ENCODE peak calls at places on chromosomes 3 and 15, in four cellular contexts. L is GM12878, T is heart left ventricle, O is body of pancreas. W is an unnamed sample.

GRCh38 chr15:94287794-94288246 is 56.5 kb downstream of the MCTP2 start:
- DNase-seq in L (peak), T (no peak), O (no peak), W (no peak)

GRCh38 chr15:67021455-67021854 is 43.9 kb upstream of the SMAD3 start:
- DNase-seq in L (no peak), T (no peak), O (no peak), W (no peak)

GRCh38 chr3:180017846-180018245 is 18.9 kb downstream of the PEX5L start:
- DNase-seq in O (no peak), L (no peak), T (no peak), W (no peak)

GRCh38 chr3:66379565-66379964 is 121.3 kb downstream of the LRIG1 start:
- DNase-seq in T (no peak), L (no peak), O (no peak), W (no peak)

GRCh38 chr3:153599685-153600084 is 437.7 kb downstream of the RAP2B start:
- DNase-seq in L (no peak), O (no peak), T (no peak), W (no peak)

GRCh38 chr3:71688121-71688520 is 37.1 kb downstream of the EIF4E3 start:
- DNase-seq in O (no peak), T (no peak), L (no peak), W (no peak)

GRCh38 chr15:32855942-32856341 is 138.1 kb downstream of the GREM1 start:
- DNase-seq in T (no peak), L (no peak), O (no peak), W (no peak)

GRCh38 chr15:82648257-82649103 is 1.3 kb upstream of the CPEB1 start:
- DNase-seq in T (no peak), O (no peak), L (no peak), W (no peak)

GRCh38 chr3:165624761-165625160 is 212.5 kb downstream of the BCHE start:
- DNase-seq in L (no peak), T (no peak), O (no peak), W (no peak)

GRCh38 chr3:172046268-172046915 is 7.0 kb downstream of the FNDC3B start:
- DNase-seq in L (no peak), T (no peak), O (no peak), W (no peak)

GRCh38 chr3:10173926-10174435 is 9.3 kb downstream of the IRAK2 start:
- DNase-seq in L (no peak), T (no peak), O (peak), W (no peak)

GRCh38 chr15:89669309-89669865 is 9.8 kb downstream of the PLIN1 start:
- DNase-seq in T (no peak), O (no peak), L (no peak), W (no peak)

GRCh38 chr15:61038910-61039309 is 190.2 kb downstream of the RORA start:
- DNase-seq in O (no peak), T (no peak), L (no peak), W (no peak)

GRCh38 chr15:63968700-63969099 is 77.6 kb downstream of the DAPK2 start:
- DNase-seq in O (no peak), T (no peak), L (no peak), W (no peak)

GRCh38 chr3:39288300-39288808 is 8.5 kb upstream of the CX3CR1 start:
- DNase-seq in L (peak), O (peak), T (peak), W (peak)

GRCh38 chr3:36969540-36970432 is 23.1 kb downstream of the EPM2AIP1 start:
- DNase-seq in O (no peak), T (no peak), L (peak), W (no peak)

GRCh38 chr15:100601158-100601557 is 826 bp downstream of the LINS1 start:
- DNase-seq in L (no peak), O (no peak), T (no peak), W (no peak)

GRCh38 chr15:72334842-72335241 is 14.9 kb upstream of the CELF6 start:
- DNase-seq in T (no peak), O (no peak), L (no peak), W (no peak)

GRCh38 chr15:40463279-40463678 is 7.5 kb upstream of the CHST14 start:
- DNase-seq in L (no peak), O (no peak), T (no peak), W (no peak)
- TF ChIP-seq CTCF in L (no peak), O (no peak), T (no peak), W (no peak)

GRCh38 chr15:62706361-62706760 is 336.2 kb upstream of the TPM1 start:
- DNase-seq in O (no peak), T (no peak), L (no peak), W (no peak)
- TF ChIP-seq CTCF in O (no peak), T (no peak), L (no peak), W (no peak)

GRCh38 chr3:126657901-126658300 is 3.0 kb upstream of the TXNRD3 start:
- DNase-seq in T (no peak), O (no peak), L (no peak), W (no peak)

GRCh38 chr3:126661532-126661931 is 6.6 kb upstream of the TXNRD3 start:
- DNase-seq in O (no peak), T (no peak), L (no peak), W (no peak)

GRCh38 chr3:126661965-126662364 is 7.0 kb upstream of the TXNRD3 start:
- DNase-seq in T (no peak), O (no peak), L (no peak), W (no peak)

GRCh38 chr3:126658584-126658983 is 3.7 kb upstream of the TXNRD3 start:
- DNase-seq in L (no peak), T (no peak), O (no peak), W (no peak)

GRCh38 chr3:126659915-126660886 is 5.3 kb upstream of the TXNRD3 start:
- DNase-seq in O (no peak), T (no peak), L (no peak), W (no peak)
- TF ChIP-seq CTCF in O (no peak), T (peak), L (no peak), W (peak)

GRCh38 chr15:78065973-78066946 is 11.3 kb downstream of the TBC1D2B start:
- DNase-seq in T (no peak), O (no peak), L (peak), W (no peak)
- TF ChIP-seq CTCF in T (no peak), O (no peak), L (no peak), W (no peak)

DNA sequence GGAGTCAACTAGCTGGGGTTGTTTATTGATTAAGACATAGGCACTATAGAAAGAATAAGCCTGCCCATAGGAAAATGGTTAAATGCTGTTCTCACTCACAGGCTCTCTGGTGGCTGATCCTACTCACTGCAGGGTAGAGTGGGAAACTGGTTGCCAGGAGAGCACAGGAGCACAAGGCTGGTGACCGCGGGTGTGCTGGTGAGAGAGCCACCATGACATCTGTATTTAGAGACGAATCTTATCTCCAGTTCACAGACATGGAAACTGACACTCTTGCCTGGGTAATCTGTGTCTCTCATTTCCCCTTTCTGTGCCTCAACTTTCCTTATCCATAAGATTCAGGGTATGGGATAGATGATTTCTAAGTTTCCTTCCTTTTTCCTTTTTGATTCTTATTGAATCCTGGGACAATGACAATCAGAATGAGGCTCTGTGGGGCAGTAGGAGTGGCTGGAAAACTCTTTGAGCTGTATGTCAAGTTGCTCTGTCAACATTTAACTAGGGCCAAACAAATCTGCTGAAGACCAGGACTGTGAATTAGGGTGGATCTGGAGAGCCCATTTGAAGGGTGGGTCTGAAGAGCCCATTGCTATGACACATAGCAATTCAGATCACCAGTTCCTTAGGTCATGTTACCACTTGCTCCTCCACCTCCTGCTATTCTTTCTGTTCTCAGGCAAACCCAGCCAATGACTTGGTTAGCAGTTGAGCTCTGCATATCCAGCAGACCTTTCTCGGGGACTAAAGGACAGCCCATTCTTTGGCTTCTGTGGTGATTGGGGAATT is 286.1 kb upstream of the TBL1XR1 start:
- DNase-seq in O (no peak), T (no peak), L (no peak), W (no peak)
- TF ChIP-seq CTCF in O (peak), T (no peak), L (no peak), W (peak)

DNA sequence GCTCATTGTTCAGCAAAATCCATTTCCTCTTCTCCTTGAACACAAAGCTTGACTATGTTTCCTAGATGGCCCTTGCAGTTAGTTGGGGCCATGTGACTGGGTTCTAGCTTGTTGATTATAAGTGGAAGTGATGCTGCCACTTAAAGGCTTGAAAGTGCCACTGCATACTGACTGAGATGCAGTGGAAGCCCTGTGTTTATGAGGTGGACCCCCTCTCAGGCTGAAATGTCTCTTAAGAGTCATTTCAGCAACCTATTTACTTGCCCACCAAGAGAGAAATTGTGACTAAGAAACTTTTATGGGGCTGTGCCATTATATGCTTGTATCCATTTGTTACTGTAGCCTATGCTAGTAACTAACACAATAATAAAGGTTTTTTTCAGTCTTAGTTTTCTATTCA is 8.4 kb upstream of the ANP32A start:
- DNase-seq in T (no peak), L (no peak), O (no peak), W (no peak)
- TF ChIP-seq CTCF in T (peak), L (peak), O (peak), W (no peak)

GRCh38 chr3:130243808-130244207 is 101.7 kb upstream of the COL6A5 start:
- DNase-seq in O (no peak), T (no peak), L (no peak), W (no peak)

DNA sequence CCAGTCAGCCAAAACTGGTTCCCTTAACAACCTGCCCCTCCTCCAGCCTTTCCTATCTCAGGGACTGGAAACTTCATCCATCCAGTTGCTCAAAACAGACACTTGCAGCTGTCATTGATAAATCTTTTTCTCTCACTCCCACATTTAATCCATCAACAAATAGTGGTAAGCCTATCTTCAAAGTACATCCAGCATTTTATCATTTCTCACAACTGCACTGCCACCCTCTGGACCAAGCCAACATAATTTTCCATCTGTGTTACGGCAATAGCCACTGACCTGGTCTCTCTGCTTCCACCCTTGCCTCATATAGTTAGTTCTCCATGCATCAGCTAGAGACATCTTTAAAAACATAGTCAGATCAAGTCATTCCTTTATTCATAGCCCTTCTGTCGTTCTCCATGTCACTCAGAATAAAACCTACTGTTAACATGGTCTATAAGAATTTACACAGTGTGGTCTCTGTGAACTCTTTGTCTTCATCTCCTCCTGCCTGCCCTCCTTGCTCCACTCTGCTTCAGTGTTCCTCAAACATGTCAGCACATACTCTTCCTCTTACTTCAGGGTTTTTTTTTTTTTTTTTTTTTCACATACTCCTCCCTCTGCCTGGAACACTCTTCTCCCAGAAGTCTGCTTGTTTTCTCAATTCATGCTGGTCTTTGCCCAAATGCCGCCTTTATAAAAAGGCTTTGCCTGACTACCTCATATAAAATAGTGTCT is 102.5 kb upstream of the COL6A5 start:
- DNase-seq in T (no peak), O (no peak), L (no peak), W (no peak)
- TF ChIP-seq CTCF in T (no peak), O (peak), L (peak), W (no peak)

W was measured in progenitor cell of endocrine pancreas.